ENCODE peak calls at places on chromosomes 2 and 18, in ten cellular contexts. X is small intestine; Q is neural progenitor cell; S is CD8-positive, alpha-beta memory T cell; I is HCT116; L is uterus; N is vagina; Y is K562; P is CD8-positive, alpha-beta T cell; H is IMR-90. V is an unnamed sample. For H3K9me3, the result is how much of the 10 kb centered on the place peaks cover.

GRCh38 chr2:34373586-34374233 is 774.6 kb upstream of the FAM98A start:
- DNase-seq in X (no peak), Q (no peak), S (no peak), I (no peak), L (no peak), N (no peak), Y (no peak), P (no peak), H (no peak), V (no peak)

GRCh38 chr2:126543081-126543480 is 112.9 kb upstream of the GYPC start:
- DNase-seq in X (no peak), Q (no peak), S (no peak), I (no peak), L (no peak), N (no peak), Y (no peak), P (no peak), H (no peak), V (no peak)

GRCh38 chr18:41940506-41941215 is 14.4 kb upstream of the PIK3C3 start:
- DNase-seq in X (no peak), Q (peak), S (no peak), I (no peak), L (no peak), N (no peak), Y (no peak), P (no peak), H (peak), V (no peak)

GRCh38 chr2:65319674-65320041 is 92.0 kb downstream of the ACTR2 start:
- DNase-seq in X (no peak), Q (no peak), S (no peak), I (no peak), L (no peak), N (no peak), Y (no peak), P (no peak), H (no peak), V (no peak)

GRCh38 chr2:187679454-187679853 is 125.2 kb upstream of the TFPI start:
- DNase-seq in X (no peak), Q (no peak), S (no peak), I (no peak), L (no peak), N (no peak), Y (no peak), P (no peak), H (peak), V (no peak)

GRCh38 chr18:7856733-7857132 is 289.6 kb downstream of the PTPRM start:
- DNase-seq in X (no peak), Q (no peak), S (no peak), I (peak), L (no peak), N (no peak), Y (no peak), P (no peak), H (peak), V (no peak)

GRCh38 chr2:157489981-157490380 is 46.1 kb upstream of the CYTIP start:
- DNase-seq in X (no peak), Q (no peak), S (no peak), I (no peak), L (no peak), N (no peak), Y (no peak), P (no peak), H (no peak), V (no peak)

GRCh38 chr2:42558827-42559226 is 9.6 kb upstream of the MTA3 start:
- DNase-seq in X (peak), Q (no peak), S (no peak), I (peak), L (no peak), N (no peak), Y (no peak), P (no peak), H (no peak), V (no peak)

GRCh38 chr2:234674781-234675201 is 177.9 kb upstream of the ARL4C start:
- DNase-seq in X (no peak), Q (no peak), S (no peak), I (no peak), L (no peak), N (peak), Y (no peak), P (no peak), H (peak), V (no peak)

GRCh38 chr18:33040213-33040612 is 267.4 kb upstream of the KLHL14 start:
- DNase-seq in X (no peak), Q (no peak), S (no peak), I (no peak), L (no peak), N (no peak), Y (no peak), P (no peak), H (no peak), V (no peak)

GRCh38 chr18:76519156-76519549 is 24.1 kb upstream of the ZNF516 start:
- DNase-seq in X (no peak), Q (peak), S (no peak), I (no peak), L (no peak), N (no peak), Y (no peak), P (no peak), H (no peak), V (no peak)

GRCh38 chr18:13137939-13138821 is 80.4 kb upstream of the LDLRAD4 start:
- DNase-seq in X (peak), Q (no peak), S (peak), I (no peak), L (peak), N (no peak), Y (no peak), P (peak), H (peak), V (peak)

GRCh38 chr2:30421551-30422436 is 25.3 kb upstream of the LCLAT1 start:
- DNase-seq in X (no peak), Q (peak), S (no peak), I (no peak), L (no peak), N (no peak), Y (no peak), P (peak), H (peak), V (no peak)

GRCh38 chr18:79797518-79798345 is at the start of gene KCNG2:
- DNase-seq in X (peak), Q (peak), S (no peak), I (no peak), L (no peak), N (no peak), Y (no peak), P (no peak), H (no peak), V (no peak)

GRCh38 chr2:163191372-163191771 is 352.8 kb upstream of the KCNH7 start:
- DNase-seq in X (peak), Q (peak), S (no peak), I (peak), L (no peak), N (no peak), Y (no peak), P (no peak), H (peak), V (no peak)

GRCh38 chr2:158575051-158575635 is 118.4 kb downstream of the PKP4 start:
- DNase-seq in X (no peak), Q (no peak), S (no peak), I (no peak), L (no peak), N (no peak), Y (no peak), P (no peak), H (peak), V (no peak)

GRCh38 chr2:61770746-61771145 is 83.1 kb downstream of the FAM161A start:
- DNase-seq in X (peak), Q (no peak), S (no peak), I (peak), L (no peak), N (no peak), Y (no peak), P (no peak), H (peak), V (no peak)

DNA sequence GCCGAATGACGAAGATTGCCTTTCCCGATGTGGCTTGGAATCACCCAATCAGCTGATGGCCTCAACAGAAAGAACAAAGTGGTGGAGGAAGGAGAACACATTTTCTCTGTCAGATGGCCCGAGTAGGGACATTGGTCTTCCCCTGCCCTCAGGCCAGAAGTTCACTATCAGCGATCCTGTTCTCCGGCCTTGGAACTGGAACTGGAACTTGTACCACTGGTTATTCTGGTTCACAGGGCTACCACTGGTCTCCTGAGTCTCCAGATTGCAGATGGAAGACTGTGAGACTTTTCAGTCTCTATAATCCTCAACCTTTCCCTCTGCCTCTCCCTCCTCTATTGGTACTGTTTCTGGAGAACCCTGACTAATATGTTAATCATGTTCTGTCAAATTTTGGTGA is 180.4 kb downstream of the ANKRD30B start:
- DNase-seq in X (no peak), Q (no peak), S (no peak), I (no peak), L (no peak), N (no peak), Y (no peak), P (no peak), H (no peak), V (no peak)
- H3K9me3 ChIP-seq in X (under half), Q (under half), S (under half), I (under half), L (under half), N (under half), Y (under half), P (under half), H (under half), V (under half)

DNA sequence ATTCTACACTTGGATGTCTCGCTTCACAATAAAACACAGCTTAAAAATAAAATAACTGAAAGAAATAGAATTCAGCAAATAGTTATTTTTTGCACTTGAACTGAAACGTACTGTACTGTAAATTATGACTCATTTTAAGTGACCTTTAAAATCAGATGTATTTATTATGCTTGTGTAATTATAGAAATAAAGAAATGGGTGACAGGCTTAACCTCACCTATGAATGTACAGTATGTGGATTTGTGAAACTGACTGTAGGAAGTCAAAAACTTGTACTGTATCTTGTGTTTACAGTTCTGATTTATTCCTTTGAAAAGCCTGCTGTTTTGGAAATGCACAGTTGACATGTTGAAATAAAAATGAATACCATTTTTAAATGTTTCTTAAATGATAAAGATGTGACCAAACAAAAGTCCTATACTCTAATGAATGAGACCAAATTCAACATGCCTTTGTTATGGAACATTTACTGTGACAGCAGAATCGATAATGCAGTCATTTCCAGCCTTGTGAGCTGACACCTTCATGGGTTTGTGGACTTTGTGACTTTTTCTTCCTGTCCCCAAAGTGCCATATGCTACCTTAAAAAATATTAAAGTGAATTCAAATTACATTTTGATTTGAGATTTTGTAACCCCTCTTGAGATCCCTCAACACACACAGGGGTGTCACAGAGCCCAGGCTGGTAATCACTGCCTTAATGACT is 32.7 kb downstream of the NEMP2 start:
- DNase-seq in X (no peak), Q (no peak), S (no peak), I (no peak), L (no peak), N (no peak), Y (no peak), P (no peak), H (peak), V (no peak)
- H3K27ac ChIP-seq in X (no peak), Q (no peak), S (no peak), I (no peak), L (no peak), N (no peak), Y (no peak), P (no peak), H (peak), V (no peak)

DNA sequence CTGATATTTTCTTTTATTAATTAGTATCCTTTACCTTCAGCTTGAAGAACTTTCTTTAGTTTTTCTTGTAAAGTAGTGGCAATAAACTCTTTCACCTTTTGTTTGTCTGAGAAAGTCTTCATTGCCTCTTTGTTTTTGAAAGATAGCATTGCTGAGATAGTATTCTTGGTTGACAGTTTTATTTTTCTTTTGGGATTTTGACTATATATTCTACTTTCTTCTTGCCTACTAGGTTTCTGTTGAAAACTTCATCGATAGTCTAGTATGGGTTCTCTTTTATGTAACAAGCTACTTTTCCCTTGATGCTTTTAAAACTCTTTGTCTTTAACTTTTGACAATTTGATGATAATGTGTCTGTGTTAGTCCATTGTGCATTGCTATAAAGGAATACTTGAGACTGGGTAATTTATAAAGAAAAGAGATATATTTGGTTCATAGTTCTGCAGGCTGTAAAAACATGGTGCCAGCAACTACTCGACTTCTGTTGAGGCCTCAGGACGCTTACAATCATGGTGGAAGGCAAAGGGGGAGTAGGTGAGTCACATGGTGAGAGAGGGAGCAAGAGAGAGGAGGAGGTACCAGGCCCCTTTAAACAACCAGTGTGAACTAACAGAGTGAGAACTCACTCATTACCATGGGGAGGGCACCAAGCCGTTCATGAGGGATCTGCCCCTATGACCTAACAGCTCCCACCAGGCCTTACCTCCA is 12.0 kb downstream of the CCDC150 start:
- DNase-seq in X (no peak), Q (no peak), S (no peak), I (no peak), L (no peak), N (no peak), Y (no peak), P (no peak), H (no peak), V (no peak)
- H3K9me3 ChIP-seq in X (under half), Q (under half), S (under half), I (under half), L (under half), N (under half), Y (under half), P (under half), H (under half), V (under half)

DNA sequence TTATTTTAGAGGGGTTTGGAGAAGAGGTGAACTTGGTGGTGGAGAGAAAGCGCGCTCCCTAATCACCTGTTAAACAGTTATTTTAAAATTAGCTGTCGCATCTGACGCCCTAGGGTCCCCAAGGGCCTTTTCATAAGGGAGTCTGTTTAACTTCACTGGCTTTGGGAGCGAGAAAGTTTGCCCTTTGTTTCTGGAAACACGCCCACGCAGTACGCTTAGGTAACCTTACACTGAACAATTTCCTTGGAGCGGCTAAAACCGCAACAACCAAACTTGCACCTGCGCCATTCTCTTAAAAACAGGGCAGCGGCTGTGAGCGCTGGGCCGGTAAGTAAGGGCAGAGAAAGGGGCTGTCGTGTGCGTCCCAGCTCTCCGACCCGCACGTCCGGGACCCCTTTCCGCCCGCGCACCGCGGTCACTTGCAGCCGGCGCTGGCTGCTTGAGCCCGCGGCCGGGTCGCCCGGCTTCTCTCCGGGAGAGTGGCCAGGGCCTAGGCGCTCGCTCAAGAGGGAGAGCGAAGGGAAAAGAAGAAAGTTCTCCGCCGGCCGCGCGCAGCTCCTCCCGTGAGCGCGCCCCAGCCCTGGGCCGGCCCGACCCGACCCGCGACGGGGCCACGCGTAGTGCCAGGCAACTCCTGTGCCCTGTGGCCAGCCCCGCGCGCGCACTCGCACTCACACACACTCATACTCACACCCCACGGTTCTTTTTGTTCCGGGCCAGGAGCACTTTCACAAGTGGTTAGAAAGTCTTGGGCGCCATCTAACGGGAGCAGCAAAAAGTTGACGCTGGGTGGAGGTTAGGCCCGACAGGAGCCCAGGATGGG is 19.2 kb downstream of the POU3F3 start:
- DNase-seq in X (peak), Q (peak), S (no peak), I (peak), L (no peak), N (no peak), Y (peak), P (no peak), H (peak), V (no peak)
- H3K27ac ChIP-seq in X (no peak), Q (no peak), S (no peak), I (no peak), L (no peak), N (no peak), Y (no peak), P (no peak), H (no peak), V (no peak)

GRCh38 chr2:238334885-238335284 is 14.6 kb downstream of the TRAF3IP1 start:
- DNase-seq in X (no peak), Q (no peak), S (no peak), I (no peak), L (no peak), N (no peak), Y (no peak), P (no peak), H (no peak), V (no peak)
- H3K9me3 ChIP-seq in X (under half), Q (under half), S (under half), I (under half), L (under half), N (under half), Y (under half), P (under half), H (under half), V (under half)

DNA sequence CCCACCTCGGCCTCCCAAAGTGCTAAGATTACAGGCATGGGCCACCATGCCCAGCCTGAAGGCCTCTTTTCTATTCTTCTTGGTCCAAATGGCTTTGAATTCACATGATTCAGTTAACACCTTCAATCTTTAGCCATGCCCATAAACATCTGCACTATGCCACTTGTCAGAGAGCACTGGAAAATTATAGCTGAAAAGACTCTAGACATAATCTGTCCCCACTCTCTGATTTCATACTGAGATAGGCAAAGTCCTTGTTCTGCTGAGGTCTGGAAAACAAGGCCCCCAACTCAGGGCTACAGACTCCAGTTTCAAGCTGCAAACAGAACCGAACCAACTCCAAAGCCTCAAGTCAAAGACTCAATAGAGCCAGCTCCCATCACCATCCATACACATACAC is 170.7 kb downstream of the ANTXR1 start:
- DNase-seq in X (no peak), Q (no peak), S (no peak), I (no peak), L (no peak), N (no peak), Y (no peak), P (no peak), H (no peak), V (no peak)
- H3K27ac ChIP-seq in X (no peak), Q (no peak), S (no peak), I (no peak), L (no peak), N (peak), Y (no peak), P (no peak), H (no peak), V (no peak)

GRCh38 chr18:51890762-51891161 is 449.2 kb upstream of the DCC start:
- DNase-seq in X (peak), Q (no peak), S (no peak), I (no peak), L (no peak), N (no peak), Y (no peak), P (no peak), H (peak), V (no peak)
- H3K9me3 ChIP-seq in X (under half), Q (under half), S (under half), I (under half), L (under half), N (under half), Y (under half), P (under half), H (under half), V (under half)

DNA sequence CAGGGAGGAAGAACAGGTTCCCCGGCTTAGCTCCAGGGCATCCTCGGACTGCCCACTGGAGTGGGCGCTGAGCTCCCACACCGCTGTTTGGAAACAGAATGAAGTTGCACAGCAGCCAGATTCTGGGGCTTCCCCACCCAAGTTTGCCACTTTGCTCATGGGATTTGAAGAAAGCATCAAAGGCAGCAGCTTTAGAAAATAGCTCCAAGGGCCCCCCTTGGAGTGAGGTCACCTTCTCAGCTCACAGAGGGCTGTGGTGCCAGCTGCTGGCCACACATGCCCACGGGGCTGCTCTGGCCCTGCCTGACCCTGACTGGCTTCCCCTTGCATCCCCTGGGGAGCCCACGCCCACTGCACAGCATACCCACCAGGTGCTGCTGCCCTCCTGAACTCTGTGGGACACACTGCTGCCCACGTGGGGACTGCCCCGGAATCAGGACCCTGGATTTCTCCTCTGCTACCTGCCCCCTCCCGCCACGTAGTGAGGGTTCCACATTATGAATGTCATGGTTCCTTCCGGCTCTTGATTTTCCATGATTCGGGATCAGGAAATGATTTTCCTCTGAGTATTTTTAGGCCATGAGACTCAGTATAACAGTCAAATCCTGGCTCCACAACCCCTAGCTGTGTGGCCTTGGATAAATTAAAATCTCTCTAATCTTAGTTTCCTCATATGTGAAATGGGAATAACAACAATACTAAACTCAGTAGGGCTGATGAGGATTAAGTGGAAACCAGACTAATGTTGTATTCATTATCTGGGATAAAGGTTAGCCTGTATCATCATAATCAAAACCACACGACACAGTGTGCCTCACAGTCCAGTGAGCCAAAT is 70.2 kb downstream of the TGOLN2 start:
- DNase-seq in X (no peak), Q (no peak), S (no peak), I (no peak), L (no peak), N (no peak), Y (no peak), P (no peak), H (peak), V (no peak)
- H3K27ac ChIP-seq in X (peak), Q (peak), S (no peak), I (no peak), L (peak), N (peak), Y (no peak), P (no peak), H (peak), V (peak)